ENCODE peak calls at places on chromosomes 7 and 10, in four cellular contexts. One of them, this sample, is unnamed. For H3K36me3, the result is how much of the 10 kb centered on the place peaks cover.

GRCh38 chr7:150996289-150997074 is 5.7 kb downstream of the NOS3 start:
- DNase-seq in sigmoid colon: no peak
- DNase-seq in spleen: no peak
- DNase-seq in brain microvascular endothelial cell: no peak
- DNase-seq in this sample: no peak

GRCh38 chr10:74640134-74640533 is 186.3 kb upstream of the KAT6B start:
- DNase-seq in sigmoid colon: no peak
- DNase-seq in spleen: no peak
- DNase-seq in brain microvascular endothelial cell: no peak
- DNase-seq in this sample: no peak

GRCh38 chr10:111303887-111304286 is 227.1 kb downstream of the ADRA2A start:
- DNase-seq in sigmoid colon: no peak
- DNase-seq in spleen: no peak
- DNase-seq in brain microvascular endothelial cell: no peak
- DNase-seq in this sample: no peak

GRCh38 chr10:110007171-110007700 is 548 bp upstream of the ADD3 start:
- DNase-seq in sigmoid colon: no peak
- DNase-seq in spleen: no peak
- DNase-seq in brain microvascular endothelial cell: no peak
- DNase-seq in this sample: no peak

GRCh38 chr10:60208676-60209269 is 180.9 kb downstream of the ANK3 start:
- DNase-seq in sigmoid colon: no peak
- DNase-seq in spleen: no peak
- DNase-seq in brain microvascular endothelial cell: no peak
- DNase-seq in this sample: no peak

GRCh38 chr10:128064615-128065580 is 61.3 kb downstream of the MKI67 start:
- DNase-seq in sigmoid colon: peak
- DNase-seq in spleen: peak
- DNase-seq in brain microvascular endothelial cell: peak
- DNase-seq in this sample: peak

GRCh38 chr7:50400114-50400513 is 50.0 kb downstream of the FIGNL1 start:
- DNase-seq in sigmoid colon: no peak
- DNase-seq in spleen: no peak
- DNase-seq in brain microvascular endothelial cell: no peak
- DNase-seq in this sample: no peak

GRCh38 chr7:141649865-141650499 is 52.0 kb downstream of the DENND11 start:
- DNase-seq in sigmoid colon: peak
- DNase-seq in spleen: no peak
- DNase-seq in brain microvascular endothelial cell: peak
- DNase-seq in this sample: no peak

GRCh38 chr10:79046326-79046725 is 22.4 kb upstream of the ZMIZ1 start:
- DNase-seq in sigmoid colon: peak
- DNase-seq in spleen: peak
- DNase-seq in brain microvascular endothelial cell: no peak
- DNase-seq in this sample: no peak

GRCh38 chr7:34158311-34158710 is 253.0 kb downstream of the BMPER start:
- DNase-seq in sigmoid colon: peak
- DNase-seq in spleen: no peak
- DNase-seq in brain microvascular endothelial cell: no peak
- DNase-seq in this sample: peak

GRCh38 chr10:82910301-82910700 is 1035.3 kb downstream of the NRG3 start:
- DNase-seq in sigmoid colon: no peak
- DNase-seq in spleen: no peak
- DNase-seq in brain microvascular endothelial cell: no peak
- DNase-seq in this sample: no peak

GRCh38 chr10:125048101-125048864 is 106.4 kb downstream of the ZRANB1 start:
- DNase-seq in sigmoid colon: peak
- DNase-seq in spleen: peak
- DNase-seq in brain microvascular endothelial cell: peak
- DNase-seq in this sample: peak

GRCh38 chr10:19531324-19531723 is 284.9 kb upstream of the PLXDC2 start:
- DNase-seq in sigmoid colon: no peak
- DNase-seq in spleen: no peak
- DNase-seq in brain microvascular endothelial cell: no peak
- DNase-seq in this sample: no peak

GRCh38 chr7:139362302-139362701 is 2.6 kb downstream of the LUC7L2 start:
- DNase-seq in sigmoid colon: no peak
- DNase-seq in spleen: no peak
- DNase-seq in brain microvascular endothelial cell: no peak
- DNase-seq in this sample: no peak

GRCh38 chr10:3524086-3524960 is 260.7 kb downstream of the KLF6 start:
- DNase-seq in sigmoid colon: no peak
- DNase-seq in spleen: no peak
- DNase-seq in brain microvascular endothelial cell: no peak
- DNase-seq in this sample: no peak

GRCh38 chr10:102449321-102450123 is 1.8 kb downstream of the C10orf95 start:
- DNase-seq in sigmoid colon: peak
- DNase-seq in spleen: peak
- DNase-seq in brain microvascular endothelial cell: peak
- DNase-seq in this sample: peak

GRCh38 chr7:107632466-107632865 is 28.2 kb upstream of the SLC26A4 start:
- DNase-seq in sigmoid colon: no peak
- DNase-seq in spleen: no peak
- DNase-seq in brain microvascular endothelial cell: no peak
- DNase-seq in this sample: no peak

GRCh38 chr7:80224416-80224815 is 89.8 kb downstream of the GNAI1 start:
- DNase-seq in sigmoid colon: no peak
- DNase-seq in spleen: no peak
- DNase-seq in brain microvascular endothelial cell: no peak
- DNase-seq in this sample: no peak

GRCh38 chr7:110204527-110204926 is 886.4 kb upstream of the LRRN3 start:
- DNase-seq in sigmoid colon: no peak
- DNase-seq in spleen: no peak
- DNase-seq in brain microvascular endothelial cell: peak
- DNase-seq in this sample: no peak

GRCh38 chr10:3482200-3482993 is 302.6 kb downstream of the KLF6 start:
- DNase-seq in sigmoid colon: peak
- DNase-seq in spleen: no peak
- DNase-seq in brain microvascular endothelial cell: peak
- DNase-seq in this sample: peak

GRCh38 chr7:45625714-45626440 is 51.7 kb downstream of the ADCY1 start:
- DNase-seq in sigmoid colon: no peak
- DNase-seq in spleen: no peak
- DNase-seq in brain microvascular endothelial cell: no peak
- DNase-seq in this sample: no peak

GRCh38 chr7:143015926-143016490 is 10.9 kb downstream of the OR9A2 start:
- DNase-seq in sigmoid colon: no peak
- DNase-seq in spleen: no peak
- DNase-seq in brain microvascular endothelial cell: no peak
- DNase-seq in this sample: no peak

GRCh38 chr7:16189026-16189715 is 232.2 kb downstream of the CRPPA start:
- DNase-seq in sigmoid colon: no peak
- DNase-seq in spleen: no peak
- DNase-seq in brain microvascular endothelial cell: no peak
- DNase-seq in this sample: no peak

GRCh38 chr10:34286136-34286739 is 528.9 kb downstream of the PARD3 start:
- DNase-seq in sigmoid colon: no peak
- DNase-seq in spleen: no peak
- DNase-seq in brain microvascular endothelial cell: no peak
- DNase-seq in this sample: peak

GRCh38 chr7:151213826-151214225 is 3.5 kb upstream of the H2BK1 start:
- DNase-seq in sigmoid colon: no peak
- DNase-seq in spleen: peak
- DNase-seq in brain microvascular endothelial cell: no peak
- DNase-seq in this sample: no peak

GRCh38 chr7:108838143-108838542 is 268.5 kb downstream of the DNAJB9 start:
- DNase-seq in sigmoid colon: no peak
- DNase-seq in spleen: no peak
- DNase-seq in brain microvascular endothelial cell: no peak
- DNase-seq in this sample: no peak

GRCh38 chr7:112869111-112869774 is 79.0 kb upstream of the TMEM168 start:
- DNase-seq in sigmoid colon: no peak
- DNase-seq in spleen: no peak
- DNase-seq in brain microvascular endothelial cell: peak
- DNase-seq in this sample: no peak

GRCh38 chr7:128017880-128018845 is 13.1 kb downstream of the LRRC4 start:
- DNase-seq in sigmoid colon: no peak
- DNase-seq in spleen: no peak
- DNase-seq in brain microvascular endothelial cell: no peak
- DNase-seq in this sample: no peak

GRCh38 chr10:102395677-102396197 is at the start of gene NFKB2:
- DNase-seq in sigmoid colon: no peak
- DNase-seq in spleen: peak
- DNase-seq in brain microvascular endothelial cell: no peak
- DNase-seq in this sample: no peak

GRCh38 chr10:26938578-26938977 is 77.8 kb upstream of the ABI1 start:
- DNase-seq in sigmoid colon: no peak
- DNase-seq in spleen: no peak
- DNase-seq in brain microvascular endothelial cell: no peak
- DNase-seq in this sample: no peak
- TF ChIP-seq CTCF in sigmoid colon: no peak
- TF ChIP-seq CTCF in spleen: no peak
- TF ChIP-seq CTCF in brain microvascular endothelial cell: no peak
- TF ChIP-seq CTCF in this sample: no peak

DNA sequence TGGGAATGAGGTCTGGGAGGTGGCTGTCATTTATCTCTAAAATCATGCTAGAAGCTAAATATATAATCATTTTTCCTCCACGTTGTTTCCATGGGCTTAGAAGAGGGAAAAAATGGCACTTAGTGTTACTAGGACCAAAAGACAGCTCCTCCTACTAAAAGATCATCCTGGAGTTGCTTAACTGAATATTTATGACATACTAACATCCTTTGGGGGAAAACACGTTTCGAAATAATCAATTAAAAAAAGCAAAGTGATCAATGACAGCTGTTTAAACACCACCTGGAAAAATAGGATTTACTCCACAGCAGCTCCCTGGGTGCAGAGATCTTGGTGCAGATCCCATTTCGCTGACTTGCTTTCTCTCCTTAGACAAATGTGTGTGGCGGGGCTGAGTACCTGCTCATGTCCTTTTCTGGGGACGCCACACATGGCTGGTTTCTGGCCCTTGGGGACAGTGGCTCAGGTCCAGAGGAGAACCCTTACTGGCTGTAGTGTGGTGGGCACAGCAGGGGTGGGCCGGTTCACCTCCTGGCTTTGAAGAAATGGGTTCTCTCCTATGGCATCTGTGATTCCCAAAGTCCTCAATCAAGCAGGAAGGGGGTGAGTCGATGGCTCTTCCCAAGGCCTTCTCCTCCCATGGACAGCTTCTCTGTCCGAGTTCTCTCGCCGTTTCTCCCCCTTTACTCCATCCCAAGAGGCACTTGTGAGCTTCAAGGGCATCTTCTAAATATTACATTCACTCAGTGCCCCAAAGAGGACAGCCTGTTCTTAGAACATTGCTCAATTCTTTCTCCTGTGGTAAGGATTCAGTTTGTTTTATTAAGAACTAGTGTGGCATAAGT is 156.4 kb upstream of the KLF14 start:
- DNase-seq in sigmoid colon: no peak
- DNase-seq in spleen: no peak
- DNase-seq in brain microvascular endothelial cell: no peak
- DNase-seq in this sample: no peak
- H3K4me3 ChIP-seq in sigmoid colon: no peak
- H3K4me3 ChIP-seq in spleen: no peak
- H3K4me3 ChIP-seq in brain microvascular endothelial cell: peak
- H3K4me3 ChIP-seq in this sample: peak

GRCh38 chr7:105087981-105088380 is 74.0 kb downstream of the KMT2E start:
- DNase-seq in sigmoid colon: no peak
- DNase-seq in spleen: no peak
- DNase-seq in brain microvascular endothelial cell: no peak
- DNase-seq in this sample: no peak
- H3K36me3 ChIP-seq in sigmoid colon: half or more
- H3K36me3 ChIP-seq in spleen: half or more
- H3K36me3 ChIP-seq in brain microvascular endothelial cell: under half
- H3K36me3 ChIP-seq in this sample: under half

DNA sequence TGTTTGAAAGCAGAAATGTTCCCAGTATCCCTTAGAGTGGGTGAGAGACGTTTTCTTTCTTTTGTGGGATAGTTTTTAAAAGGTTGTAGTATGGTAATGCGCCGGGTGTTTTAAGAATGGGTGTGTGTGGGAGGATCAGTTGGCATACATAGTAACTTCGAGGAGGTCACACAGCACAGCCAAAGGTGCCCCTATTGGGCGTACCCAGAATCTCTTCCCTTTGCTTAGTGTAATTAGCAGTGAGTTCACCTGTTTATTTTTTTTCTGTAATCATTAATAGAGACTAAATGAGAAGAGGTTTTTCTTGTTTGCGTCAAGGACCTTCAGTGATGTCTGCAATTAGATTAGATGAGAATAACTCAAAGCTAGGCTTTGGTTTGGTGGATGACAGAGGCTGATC is 1.5 kb downstream of the PLEKHA8 start:
- DNase-seq in sigmoid colon: no peak
- DNase-seq in spleen: no peak
- DNase-seq in brain microvascular endothelial cell: no peak
- DNase-seq in this sample: no peak
- TF ChIP-seq CTCF in sigmoid colon: no peak
- TF ChIP-seq CTCF in spleen: no peak
- TF ChIP-seq CTCF in brain microvascular endothelial cell: peak
- TF ChIP-seq CTCF in this sample: no peak

DNA sequence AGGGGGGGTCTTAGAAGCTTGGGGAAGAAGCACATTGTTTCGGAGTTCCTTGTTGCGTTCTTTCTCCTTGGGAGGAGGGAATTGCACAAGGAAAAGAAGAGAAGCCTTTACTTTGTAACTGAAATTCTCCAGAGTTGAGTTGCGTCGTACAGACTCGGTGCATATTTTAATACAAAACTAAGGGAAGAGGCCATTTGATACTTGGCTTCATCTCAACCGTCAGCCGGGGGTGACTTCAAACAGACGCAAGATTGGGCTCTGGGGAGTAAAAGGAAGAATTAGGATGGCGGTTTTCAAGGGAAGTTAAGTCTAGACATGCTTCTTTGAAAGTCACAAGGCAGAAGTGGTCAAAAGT is 1.5 kb downstream of the PRR15 start:
- DNase-seq in sigmoid colon: no peak
- DNase-seq in spleen: no peak
- DNase-seq in brain microvascular endothelial cell: no peak
- DNase-seq in this sample: no peak
- H3K4me3 ChIP-seq in sigmoid colon: peak
- H3K4me3 ChIP-seq in spleen: peak
- H3K4me3 ChIP-seq in brain microvascular endothelial cell: peak
- H3K4me3 ChIP-seq in this sample: peak

DNA sequence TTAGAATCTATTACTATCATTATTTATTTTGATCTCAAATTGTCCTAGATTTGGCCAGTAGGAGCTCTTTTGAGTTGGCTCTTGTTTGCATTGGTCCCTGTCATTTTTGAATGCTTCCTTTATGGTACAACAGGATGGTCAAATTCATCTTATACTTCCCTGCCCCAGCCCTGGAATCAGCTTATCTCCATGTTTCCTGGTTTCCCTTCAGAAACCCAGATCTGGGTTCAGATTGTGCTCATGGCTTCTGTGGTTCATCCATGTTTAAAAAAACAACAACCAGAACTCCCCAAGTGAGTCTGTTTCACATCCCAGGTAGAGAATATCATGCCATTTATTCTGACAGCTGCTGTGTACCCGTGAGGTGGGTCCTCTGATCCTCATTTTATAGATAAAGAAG is 10.6 kb downstream of the ZFYVE27 start:
- DNase-seq in sigmoid colon: no peak
- DNase-seq in spleen: no peak
- DNase-seq in brain microvascular endothelial cell: no peak
- DNase-seq in this sample: no peak
- H3K36me3 ChIP-seq in sigmoid colon: half or more
- H3K36me3 ChIP-seq in spleen: half or more
- H3K36me3 ChIP-seq in brain microvascular endothelial cell: half or more
- H3K36me3 ChIP-seq in this sample: under half